ENCODE peak calls at places on chromosomes 4 and X, in eight cellular contexts. One of them, this sample, is unnamed.

GRCh38 chrX:150143721-150144440 is 205.6 kb upstream of the EOLA2 start:
- DNase-seq in stimulated activated naive B cell treated with anti-CD40 and anti-IgM and Interleukin-4, amounts not matched to agents 10 μg/mL and 1 μg/mL and 100 μg/mL, for 72 hours: no peak
- DNase-seq in heart right ventricle: no peak
- DNase-seq in NCI-H2171 treated with DMSO at 0.1 percent for 48 hours: no peak
- DNase-seq in OCI-LY7: no peak
- DNase-seq in AG09309: no peak
- DNase-seq in NCI-H1930: no peak
- DNase-seq in stimulated activated CD4-positive, alpha-beta T cell treated with anti-CD3 and anti-CD28 coated beads, Interleukin-15, amount 100 ng/mL, for 1 hour: no peak
- DNase-seq in this sample: no peak

GRCh38 chr4:140188975-140189374 is 35.0 kb upstream of the MAML3 start:
- DNase-seq in heart right ventricle: no peak
- DNase-seq in AG09309: peak
- DNase-seq in stimulated activated naive B cell treated with anti-CD40 and anti-IgM and Interleukin-4, amounts not matched to agents 10 μg/mL and 1 μg/mL and 100 μg/mL, for 72 hours: no peak
- DNase-seq in NCI-H2171 treated with DMSO at 0.1 percent for 48 hours: no peak
- DNase-seq in OCI-LY7: no peak
- DNase-seq in stimulated activated CD4-positive, alpha-beta T cell treated with anti-CD3 and anti-CD28 coated beads, Interleukin-15, amount 100 ng/mL, for 1 hour: no peak
- DNase-seq in NCI-H1930: no peak
- DNase-seq in this sample: peak

GRCh38 chr4:107826427-107826980 is 1.8 kb downstream of the SGMS2 start:
- DNase-seq in NCI-H2171 treated with DMSO at 0.1 percent for 48 hours: no peak
- DNase-seq in AG09309: no peak
- DNase-seq in NCI-H1930: no peak
- DNase-seq in stimulated activated naive B cell treated with anti-CD40 and anti-IgM and Interleukin-4, amounts not matched to agents 10 μg/mL and 1 μg/mL and 100 μg/mL, for 72 hours: no peak
- DNase-seq in heart right ventricle: no peak
- DNase-seq in OCI-LY7: no peak
- DNase-seq in stimulated activated CD4-positive, alpha-beta T cell treated with anti-CD3 and anti-CD28 coated beads, Interleukin-15, amount 100 ng/mL, for 1 hour: no peak
- DNase-seq in this sample: peak

GRCh38 chr4:13126976-13127910 is 356.9 kb downstream of the RAB28 start:
- DNase-seq in AG09309: no peak
- DNase-seq in NCI-H2171 treated with DMSO at 0.1 percent for 48 hours: no peak
- DNase-seq in NCI-H1930: no peak
- DNase-seq in heart right ventricle: no peak
- DNase-seq in stimulated activated naive B cell treated with anti-CD40 and anti-IgM and Interleukin-4, amounts not matched to agents 10 μg/mL and 1 μg/mL and 100 μg/mL, for 72 hours: no peak
- DNase-seq in stimulated activated CD4-positive, alpha-beta T cell treated with anti-CD3 and anti-CD28 coated beads, Interleukin-15, amount 100 ng/mL, for 1 hour: no peak
- DNase-seq in OCI-LY7: no peak
- DNase-seq in this sample: peak

GRCh38 chrX:18348047-18348446 is 6.4 kb downstream of the SCML2 start:
- DNase-seq in AG09309: no peak
- DNase-seq in stimulated activated CD4-positive, alpha-beta T cell treated with anti-CD3 and anti-CD28 coated beads, Interleukin-15, amount 100 ng/mL, for 1 hour: no peak
- DNase-seq in stimulated activated naive B cell treated with anti-CD40 and anti-IgM and Interleukin-4, amounts not matched to agents 10 μg/mL and 1 μg/mL and 100 μg/mL, for 72 hours: no peak
- DNase-seq in heart right ventricle: no peak
- DNase-seq in NCI-H2171 treated with DMSO at 0.1 percent for 48 hours: peak
- DNase-seq in OCI-LY7: no peak
- DNase-seq in NCI-H1930: peak
- DNase-seq in this sample: no peak

GRCh38 chr4:135485371-135485770 is 1283.8 kb upstream of the PABPC4L start:
- DNase-seq in stimulated activated CD4-positive, alpha-beta T cell treated with anti-CD3 and anti-CD28 coated beads, Interleukin-15, amount 100 ng/mL, for 1 hour: no peak
- DNase-seq in OCI-LY7: no peak
- DNase-seq in AG09309: no peak
- DNase-seq in heart right ventricle: no peak
- DNase-seq in NCI-H2171 treated with DMSO at 0.1 percent for 48 hours: no peak
- DNase-seq in stimulated activated naive B cell treated with anti-CD40 and anti-IgM and Interleukin-4, amounts not matched to agents 10 μg/mL and 1 μg/mL and 100 μg/mL, for 72 hours: no peak
- DNase-seq in NCI-H1930: no peak
- DNase-seq in this sample: no peak

GRCh38 chr4:165345663-165346417 is 18.4 kb downstream of the MSMO1 start:
- DNase-seq in heart right ventricle: no peak
- DNase-seq in stimulated activated naive B cell treated with anti-CD40 and anti-IgM and Interleukin-4, amounts not matched to agents 10 μg/mL and 1 μg/mL and 100 μg/mL, for 72 hours: no peak
- DNase-seq in AG09309: no peak
- DNase-seq in NCI-H1930: no peak
- DNase-seq in OCI-LY7: no peak
- DNase-seq in stimulated activated CD4-positive, alpha-beta T cell treated with anti-CD3 and anti-CD28 coated beads, Interleukin-15, amount 100 ng/mL, for 1 hour: no peak
- DNase-seq in NCI-H2171 treated with DMSO at 0.1 percent for 48 hours: no peak
- DNase-seq in this sample: no peak

GRCh38 chr4:52199574-52200338 is 148.7 kb downstream of the SPATA18 start:
- DNase-seq in NCI-H1930: no peak
- DNase-seq in AG09309: peak
- DNase-seq in OCI-LY7: no peak
- DNase-seq in stimulated activated naive B cell treated with anti-CD40 and anti-IgM and Interleukin-4, amounts not matched to agents 10 μg/mL and 1 μg/mL and 100 μg/mL, for 72 hours: no peak
- DNase-seq in NCI-H2171 treated with DMSO at 0.1 percent for 48 hours: no peak
- DNase-seq in stimulated activated CD4-positive, alpha-beta T cell treated with anti-CD3 and anti-CD28 coated beads, Interleukin-15, amount 100 ng/mL, for 1 hour: no peak
- DNase-seq in heart right ventricle: no peak
- DNase-seq in this sample: no peak

GRCh38 chrX:37776283-37776986 is 3.4 kb upstream of the CYBB start:
- DNase-seq in NCI-H2171 treated with DMSO at 0.1 percent for 48 hours: no peak
- DNase-seq in AG09309: no peak
- DNase-seq in NCI-H1930: no peak
- DNase-seq in stimulated activated naive B cell treated with anti-CD40 and anti-IgM and Interleukin-4, amounts not matched to agents 10 μg/mL and 1 μg/mL and 100 μg/mL, for 72 hours: no peak
- DNase-seq in stimulated activated CD4-positive, alpha-beta T cell treated with anti-CD3 and anti-CD28 coated beads, Interleukin-15, amount 100 ng/mL, for 1 hour: no peak
- DNase-seq in heart right ventricle: no peak
- DNase-seq in OCI-LY7: peak
- DNase-seq in this sample: no peak

GRCh38 chrX:33840176-33840575 is 291.9 kb downstream of the FAM47A start:
- DNase-seq in OCI-LY7: no peak
- DNase-seq in heart right ventricle: no peak
- DNase-seq in AG09309: no peak
- DNase-seq in stimulated activated CD4-positive, alpha-beta T cell treated with anti-CD3 and anti-CD28 coated beads, Interleukin-15, amount 100 ng/mL, for 1 hour: no peak
- DNase-seq in NCI-H1930: no peak
- DNase-seq in NCI-H2171 treated with DMSO at 0.1 percent for 48 hours: peak
- DNase-seq in stimulated activated naive B cell treated with anti-CD40 and anti-IgM and Interleukin-4, amounts not matched to agents 10 μg/mL and 1 μg/mL and 100 μg/mL, for 72 hours: no peak
- DNase-seq in this sample: peak

GRCh38 chr4:138110815-138111214 is 131.3 kb downstream of the SLC7A11 start:
- DNase-seq in stimulated activated naive B cell treated with anti-CD40 and anti-IgM and Interleukin-4, amounts not matched to agents 10 μg/mL and 1 μg/mL and 100 μg/mL, for 72 hours: no peak
- DNase-seq in NCI-H1930: no peak
- DNase-seq in NCI-H2171 treated with DMSO at 0.1 percent for 48 hours: no peak
- DNase-seq in heart right ventricle: no peak
- DNase-seq in AG09309: no peak
- DNase-seq in stimulated activated CD4-positive, alpha-beta T cell treated with anti-CD3 and anti-CD28 coated beads, Interleukin-15, amount 100 ng/mL, for 1 hour: no peak
- DNase-seq in OCI-LY7: no peak
- DNase-seq in this sample: no peak

GRCh38 chr4:141643557-141643956 is 7.2 kb downstream of the IL15 start:
- DNase-seq in NCI-H1930: no peak
- DNase-seq in NCI-H2171 treated with DMSO at 0.1 percent for 48 hours: no peak
- DNase-seq in stimulated activated naive B cell treated with anti-CD40 and anti-IgM and Interleukin-4, amounts not matched to agents 10 μg/mL and 1 μg/mL and 100 μg/mL, for 72 hours: no peak
- DNase-seq in AG09309: no peak
- DNase-seq in OCI-LY7: no peak
- DNase-seq in heart right ventricle: no peak
- DNase-seq in stimulated activated CD4-positive, alpha-beta T cell treated with anti-CD3 and anti-CD28 coated beads, Interleukin-15, amount 100 ng/mL, for 1 hour: no peak
- DNase-seq in this sample: no peak

GRCh38 chrX:4550018-4550417 is 836.6 kb upstream of the PRKX start:
- DNase-seq in heart right ventricle: no peak
- DNase-seq in NCI-H1930: no peak
- DNase-seq in stimulated activated naive B cell treated with anti-CD40 and anti-IgM and Interleukin-4, amounts not matched to agents 10 μg/mL and 1 μg/mL and 100 μg/mL, for 72 hours: no peak
- DNase-seq in NCI-H2171 treated with DMSO at 0.1 percent for 48 hours: no peak
- DNase-seq in AG09309: no peak
- DNase-seq in OCI-LY7: peak
- DNase-seq in stimulated activated CD4-positive, alpha-beta T cell treated with anti-CD3 and anti-CD28 coated beads, Interleukin-15, amount 100 ng/mL, for 1 hour: no peak
- DNase-seq in this sample: peak

GRCh38 chrX:40444798-40445496 is 135.8 kb upstream of the ATP6AP2 start:
- DNase-seq in AG09309: no peak
- DNase-seq in stimulated activated CD4-positive, alpha-beta T cell treated with anti-CD3 and anti-CD28 coated beads, Interleukin-15, amount 100 ng/mL, for 1 hour: no peak
- DNase-seq in OCI-LY7: no peak
- DNase-seq in NCI-H2171 treated with DMSO at 0.1 percent for 48 hours: no peak
- DNase-seq in heart right ventricle: no peak
- DNase-seq in NCI-H1930: no peak
- DNase-seq in stimulated activated naive B cell treated with anti-CD40 and anti-IgM and Interleukin-4, amounts not matched to agents 10 μg/mL and 1 μg/mL and 100 μg/mL, for 72 hours: no peak
- DNase-seq in this sample: no peak

GRCh38 chrX:12309040-12309732 is 170.9 kb downstream of the FRMPD4 start:
- DNase-seq in AG09309: no peak
- DNase-seq in NCI-H1930: no peak
- DNase-seq in OCI-LY7: no peak
- DNase-seq in stimulated activated naive B cell treated with anti-CD40 and anti-IgM and Interleukin-4, amounts not matched to agents 10 μg/mL and 1 μg/mL and 100 μg/mL, for 72 hours: no peak
- DNase-seq in stimulated activated CD4-positive, alpha-beta T cell treated with anti-CD3 and anti-CD28 coated beads, Interleukin-15, amount 100 ng/mL, for 1 hour: no peak
- DNase-seq in NCI-H2171 treated with DMSO at 0.1 percent for 48 hours: no peak
- DNase-seq in heart right ventricle: no peak
- DNase-seq in this sample: no peak

GRCh38 chr4:150960079-150960478 is 55.0 kb downstream of the LRBA start:
- DNase-seq in NCI-H2171 treated with DMSO at 0.1 percent for 48 hours: peak
- DNase-seq in NCI-H1930: no peak
- DNase-seq in heart right ventricle: no peak
- DNase-seq in OCI-LY7: no peak
- DNase-seq in AG09309: peak
- DNase-seq in stimulated activated CD4-positive, alpha-beta T cell treated with anti-CD3 and anti-CD28 coated beads, Interleukin-15, amount 100 ng/mL, for 1 hour: no peak
- DNase-seq in stimulated activated naive B cell treated with anti-CD40 and anti-IgM and Interleukin-4, amounts not matched to agents 10 μg/mL and 1 μg/mL and 100 μg/mL, for 72 hours: no peak
- DNase-seq in this sample: peak

GRCh38 chr4:40003986-40004385 is 26.3 kb upstream of the PDS5A start:
- DNase-seq in stimulated activated naive B cell treated with anti-CD40 and anti-IgM and Interleukin-4, amounts not matched to agents 10 μg/mL and 1 μg/mL and 100 μg/mL, for 72 hours: no peak
- DNase-seq in AG09309: no peak
- DNase-seq in heart right ventricle: no peak
- DNase-seq in NCI-H2171 treated with DMSO at 0.1 percent for 48 hours: no peak
- DNase-seq in OCI-LY7: peak
- DNase-seq in NCI-H1930: no peak
- DNase-seq in stimulated activated CD4-positive, alpha-beta T cell treated with anti-CD3 and anti-CD28 coated beads, Interleukin-15, amount 100 ng/mL, for 1 hour: no peak
- DNase-seq in this sample: no peak

GRCh38 chrX:43005561-43005960 is 227.6 kb upstream of the PPP1R2C start:
- DNase-seq in AG09309: no peak
- DNase-seq in stimulated activated naive B cell treated with anti-CD40 and anti-IgM and Interleukin-4, amounts not matched to agents 10 μg/mL and 1 μg/mL and 100 μg/mL, for 72 hours: no peak
- DNase-seq in stimulated activated CD4-positive, alpha-beta T cell treated with anti-CD3 and anti-CD28 coated beads, Interleukin-15, amount 100 ng/mL, for 1 hour: no peak
- DNase-seq in NCI-H2171 treated with DMSO at 0.1 percent for 48 hours: no peak
- DNase-seq in NCI-H1930: no peak
- DNase-seq in heart right ventricle: no peak
- DNase-seq in OCI-LY7: no peak
- DNase-seq in this sample: no peak

GRCh38 chr4:47043821-47044220 is 12.5 kb downstream of the GABRB1 start:
- DNase-seq in NCI-H2171 treated with DMSO at 0.1 percent for 48 hours: no peak
- DNase-seq in stimulated activated naive B cell treated with anti-CD40 and anti-IgM and Interleukin-4, amounts not matched to agents 10 μg/mL and 1 μg/mL and 100 μg/mL, for 72 hours: no peak
- DNase-seq in heart right ventricle: no peak
- DNase-seq in NCI-H1930: no peak
- DNase-seq in AG09309: no peak
- DNase-seq in OCI-LY7: no peak
- DNase-seq in stimulated activated CD4-positive, alpha-beta T cell treated with anti-CD3 and anti-CD28 coated beads, Interleukin-15, amount 100 ng/mL, for 1 hour: no peak
- DNase-seq in this sample: no peak

GRCh38 chrX:120111611-120112010 is 4.1 kb downstream of the RHOXF1 start:
- DNase-seq in NCI-H1930: no peak
- DNase-seq in OCI-LY7: no peak
- DNase-seq in heart right ventricle: no peak
- DNase-seq in stimulated activated naive B cell treated with anti-CD40 and anti-IgM and Interleukin-4, amounts not matched to agents 10 μg/mL and 1 μg/mL and 100 μg/mL, for 72 hours: no peak
- DNase-seq in NCI-H2171 treated with DMSO at 0.1 percent for 48 hours: no peak
- DNase-seq in AG09309: no peak
- DNase-seq in stimulated activated CD4-positive, alpha-beta T cell treated with anti-CD3 and anti-CD28 coated beads, Interleukin-15, amount 100 ng/mL, for 1 hour: no peak
- DNase-seq in this sample: no peak

GRCh38 chrX:43880439-43880838 is 1.8 kb downstream of the MAOB start:
- DNase-seq in AG09309: no peak
- DNase-seq in OCI-LY7: no peak
- DNase-seq in stimulated activated naive B cell treated with anti-CD40 and anti-IgM and Interleukin-4, amounts not matched to agents 10 μg/mL and 1 μg/mL and 100 μg/mL, for 72 hours: no peak
- DNase-seq in heart right ventricle: no peak
- DNase-seq in NCI-H1930: no peak
- DNase-seq in stimulated activated CD4-positive, alpha-beta T cell treated with anti-CD3 and anti-CD28 coated beads, Interleukin-15, amount 100 ng/mL, for 1 hour: no peak
- DNase-seq in NCI-H2171 treated with DMSO at 0.1 percent for 48 hours: no peak
- DNase-seq in this sample: no peak

GRCh38 chrX:13026877-13027652 is 17.4 kb downstream of the FAM9C start:
- DNase-seq in NCI-H1930: no peak
- DNase-seq in heart right ventricle: no peak
- DNase-seq in stimulated activated naive B cell treated with anti-CD40 and anti-IgM and Interleukin-4, amounts not matched to agents 10 μg/mL and 1 μg/mL and 100 μg/mL, for 72 hours: no peak
- DNase-seq in stimulated activated CD4-positive, alpha-beta T cell treated with anti-CD3 and anti-CD28 coated beads, Interleukin-15, amount 100 ng/mL, for 1 hour: no peak
- DNase-seq in AG09309: no peak
- DNase-seq in OCI-LY7: no peak
- DNase-seq in NCI-H2171 treated with DMSO at 0.1 percent for 48 hours: no peak
- DNase-seq in this sample: no peak

GRCh38 chrX:37353646-37354045 is 4.5 kb downstream of the PRRG1 start:
- DNase-seq in NCI-H1930: no peak
- DNase-seq in heart right ventricle: no peak
- DNase-seq in stimulated activated CD4-positive, alpha-beta T cell treated with anti-CD3 and anti-CD28 coated beads, Interleukin-15, amount 100 ng/mL, for 1 hour: no peak
- DNase-seq in OCI-LY7: no peak
- DNase-seq in AG09309: no peak
- DNase-seq in stimulated activated naive B cell treated with anti-CD40 and anti-IgM and Interleukin-4, amounts not matched to agents 10 μg/mL and 1 μg/mL and 100 μg/mL, for 72 hours: no peak
- DNase-seq in NCI-H2171 treated with DMSO at 0.1 percent for 48 hours: no peak
- DNase-seq in this sample: no peak

GRCh38 chr4:109294006-109294405 is 8.5 kb downstream of the COL25A1 start:
- DNase-seq in NCI-H2171 treated with DMSO at 0.1 percent for 48 hours: no peak
- DNase-seq in stimulated activated naive B cell treated with anti-CD40 and anti-IgM and Interleukin-4, amounts not matched to agents 10 μg/mL and 1 μg/mL and 100 μg/mL, for 72 hours: no peak
- DNase-seq in stimulated activated CD4-positive, alpha-beta T cell treated with anti-CD3 and anti-CD28 coated beads, Interleukin-15, amount 100 ng/mL, for 1 hour: no peak
- DNase-seq in heart right ventricle: no peak
- DNase-seq in OCI-LY7: peak
- DNase-seq in AG09309: no peak
- DNase-seq in NCI-H1930: no peak
- DNase-seq in this sample: peak

GRCh38 chrX:119075271-119075670 is 2.5 kb downstream of the CT47C1 start:
- DNase-seq in NCI-H2171 treated with DMSO at 0.1 percent for 48 hours: no peak
- DNase-seq in heart right ventricle: no peak
- DNase-seq in OCI-LY7: no peak
- DNase-seq in NCI-H1930: no peak
- DNase-seq in stimulated activated CD4-positive, alpha-beta T cell treated with anti-CD3 and anti-CD28 coated beads, Interleukin-15, amount 100 ng/mL, for 1 hour: no peak
- DNase-seq in stimulated activated naive B cell treated with anti-CD40 and anti-IgM and Interleukin-4, amounts not matched to agents 10 μg/mL and 1 μg/mL and 100 μg/mL, for 72 hours: no peak
- DNase-seq in AG09309: no peak
- DNase-seq in this sample: no peak

GRCh38 chr4:78527103-78527502 is 24.5 kb upstream of the ANXA3 start:
- DNase-seq in heart right ventricle: no peak
- DNase-seq in AG09309: no peak
- DNase-seq in NCI-H2171 treated with DMSO at 0.1 percent for 48 hours: no peak
- DNase-seq in stimulated activated CD4-positive, alpha-beta T cell treated with anti-CD3 and anti-CD28 coated beads, Interleukin-15, amount 100 ng/mL, for 1 hour: no peak
- DNase-seq in NCI-H1930: no peak
- DNase-seq in OCI-LY7: no peak
- DNase-seq in stimulated activated naive B cell treated with anti-CD40 and anti-IgM and Interleukin-4, amounts not matched to agents 10 μg/mL and 1 μg/mL and 100 μg/mL, for 72 hours: no peak
- DNase-seq in this sample: no peak

GRCh38 chr4:112895785-112896184 is 153.7 kb upstream of the ANK2 start:
- DNase-seq in stimulated activated CD4-positive, alpha-beta T cell treated with anti-CD3 and anti-CD28 coated beads, Interleukin-15, amount 100 ng/mL, for 1 hour: no peak
- DNase-seq in stimulated activated naive B cell treated with anti-CD40 and anti-IgM and Interleukin-4, amounts not matched to agents 10 μg/mL and 1 μg/mL and 100 μg/mL, for 72 hours: no peak
- DNase-seq in NCI-H1930: no peak
- DNase-seq in NCI-H2171 treated with DMSO at 0.1 percent for 48 hours: no peak
- DNase-seq in AG09309: no peak
- DNase-seq in heart right ventricle: no peak
- DNase-seq in OCI-LY7: no peak
- DNase-seq in this sample: no peak

GRCh38 chrX:57929373-57929772 is 19.1 kb upstream of the ZXDA start:
- DNase-seq in stimulated activated CD4-positive, alpha-beta T cell treated with anti-CD3 and anti-CD28 coated beads, Interleukin-15, amount 100 ng/mL, for 1 hour: no peak
- DNase-seq in NCI-H1930: no peak
- DNase-seq in stimulated activated naive B cell treated with anti-CD40 and anti-IgM and Interleukin-4, amounts not matched to agents 10 μg/mL and 1 μg/mL and 100 μg/mL, for 72 hours: no peak
- DNase-seq in AG09309: no peak
- DNase-seq in heart right ventricle: no peak
- DNase-seq in NCI-H2171 treated with DMSO at 0.1 percent for 48 hours: no peak
- DNase-seq in OCI-LY7: peak
- DNase-seq in this sample: no peak

GRCh38 chrX:119512145-119512800 is 44.0 kb downstream of the SLC25A5 start:
- DNase-seq in heart right ventricle: peak
- DNase-seq in AG09309: peak
- DNase-seq in stimulated activated naive B cell treated with anti-CD40 and anti-IgM and Interleukin-4, amounts not matched to agents 10 μg/mL and 1 μg/mL and 100 μg/mL, for 72 hours: no peak
- DNase-seq in NCI-H1930: peak
- DNase-seq in NCI-H2171 treated with DMSO at 0.1 percent for 48 hours: peak
- DNase-seq in stimulated activated CD4-positive, alpha-beta T cell treated with anti-CD3 and anti-CD28 coated beads, Interleukin-15, amount 100 ng/mL, for 1 hour: no peak
- DNase-seq in OCI-LY7: peak
- DNase-seq in this sample: peak

GRCh38 chrX:2640436-2641150 is 50.5 kb upstream of the CD99 start:
- DNase-seq in stimulated activated naive B cell treated with anti-CD40 and anti-IgM and Interleukin-4, amounts not matched to agents 10 μg/mL and 1 μg/mL and 100 μg/mL, for 72 hours: no peak
- DNase-seq in stimulated activated CD4-positive, alpha-beta T cell treated with anti-CD3 and anti-CD28 coated beads, Interleukin-15, amount 100 ng/mL, for 1 hour: no peak
- DNase-seq in NCI-H1930: no peak
- DNase-seq in AG09309: no peak
- DNase-seq in NCI-H2171 treated with DMSO at 0.1 percent for 48 hours: no peak
- DNase-seq in heart right ventricle: no peak
- DNase-seq in OCI-LY7: no peak
- DNase-seq in this sample: peak

GRCh38 chr4:70544279-70544870 is 26.0 kb downstream of the AMTN start:
- DNase-seq in NCI-H1930: no peak
- DNase-seq in AG09309: no peak
- DNase-seq in stimulated activated CD4-positive, alpha-beta T cell treated with anti-CD3 and anti-CD28 coated beads, Interleukin-15, amount 100 ng/mL, for 1 hour: no peak
- DNase-seq in heart right ventricle: no peak
- DNase-seq in stimulated activated naive B cell treated with anti-CD40 and anti-IgM and Interleukin-4, amounts not matched to agents 10 μg/mL and 1 μg/mL and 100 μg/mL, for 72 hours: no peak
- DNase-seq in OCI-LY7: peak
- DNase-seq in NCI-H2171 treated with DMSO at 0.1 percent for 48 hours: no peak
- DNase-seq in this sample: peak

GRCh38 chr4:16577177-16577576 is 321.3 kb downstream of the LDB2 start:
- DNase-seq in stimulated activated CD4-positive, alpha-beta T cell treated with anti-CD3 and anti-CD28 coated beads, Interleukin-15, amount 100 ng/mL, for 1 hour: no peak
- DNase-seq in NCI-H2171 treated with DMSO at 0.1 percent for 48 hours: no peak
- DNase-seq in AG09309: no peak
- DNase-seq in heart right ventricle: no peak
- DNase-seq in OCI-LY7: no peak
- DNase-seq in stimulated activated naive B cell treated with anti-CD40 and anti-IgM and Interleukin-4, amounts not matched to agents 10 μg/mL and 1 μg/mL and 100 μg/mL, for 72 hours: no peak
- DNase-seq in NCI-H1930: no peak
- DNase-seq in this sample: no peak

GRCh38 chr4:111937368-111937767 is 207.9 kb upstream of the FAM241A start:
- DNase-seq in stimulated activated CD4-positive, alpha-beta T cell treated with anti-CD3 and anti-CD28 coated beads, Interleukin-15, amount 100 ng/mL, for 1 hour: no peak
- DNase-seq in NCI-H2171 treated with DMSO at 0.1 percent for 48 hours: peak
- DNase-seq in heart right ventricle: no peak
- DNase-seq in stimulated activated naive B cell treated with anti-CD40 and anti-IgM and Interleukin-4, amounts not matched to agents 10 μg/mL and 1 μg/mL and 100 μg/mL, for 72 hours: no peak
- DNase-seq in NCI-H1930: peak
- DNase-seq in OCI-LY7: no peak
- DNase-seq in AG09309: peak
- DNase-seq in this sample: peak